ENCODE peak calls at places on chromosome 9, in six cellular contexts. U is foreskin fibroblast, G is DMS79 treated with DMSO at 0.1 percent for 48 hours, X is HEK293T, H is Caki2, P is RPMI8226. I is an unnamed sample.

GRCh38 chr9:34589656-34590375 is at the start of gene CNTFR:
- DNase-seq in X (peak; percentile 72), G (peak; percentile 51), H (no peak), P (no peak), U (no peak), I (peak; percentile 41)

GRCh38 chr9:111037744-111038335 is 430 bp downstream of the LPAR1 start:
- DNase-seq in G (peak; percentile 25), X (peak; percentile 63), P (peak; percentile 21), U (peak; percentile 77), H (peak; percentile 67), I (no peak)

GRCh38 chr9:96133296-96134010 is 168.5 kb downstream of the HSD17B3 start:
- DNase-seq in X (no peak), U (no peak), G (no peak), H (no peak), P (no peak), I (no peak)

GRCh38 chr9:122056484-122056883 is 36.6 kb downstream of the TTLL11 start:
- DNase-seq in P (peak; percentile 31), G (no peak), U (no peak), H (peak; percentile 12), X (peak; percentile 37), I (no peak)

GRCh38 chr9:134504106-134504385 is 137.6 kb upstream of the COL5A1 start:
- DNase-seq in P (no peak), X (no peak), U (no peak), G (no peak), H (no peak), I (no peak)

GRCh38 chr9:95150903-95151302 is 166.6 kb downstream of the FANCC start:
- DNase-seq in H (no peak), U (no peak), X (no peak), P (no peak), G (peak; percentile 77), I (no peak)

GRCh38 chr9:124792257-124792975 is 15.5 kb downstream of the OLFML2A start:
- DNase-seq in P (no peak), G (no peak), H (no peak), X (no peak), U (no peak), I (no peak)

GRCh38 chr9:136249881-136250559 is 4.4 kb upstream of the QSOX2 start:
- DNase-seq in G (peak; percentile 21), X (no peak), P (no peak), U (peak; percentile 49), H (no peak), I (peak; percentile 45)

GRCh38 chr9:27033815-27034403 is 28.4 kb upstream of the LRRC19 start:
- DNase-seq in U (peak; percentile 57), H (no peak), P (peak; percentile 53), G (peak; percentile 13), X (peak; percentile 45), I (peak; percentile 52)

GRCh38 chr9:121369595-121370265 is at the start of gene STOM:
- DNase-seq in P (peak; percentile 92), G (peak; percentile 40), X (no peak), U (peak; percentile 96), H (no peak), I (no peak)

GRCh38 chr9:1619915-1620705 is 395.0 kb upstream of the SMARCA2 start:
- DNase-seq in G (no peak), X (peak; percentile 10), P (no peak), H (no peak), U (peak; percentile 16), I (peak; percentile 34)

GRCh38 chr9:38484076-38484637 is 59.9 kb upstream of the IGFBPL1 start:
- DNase-seq in U (no peak), P (no peak), H (no peak), G (no peak), X (no peak), I (no peak)

GRCh38 chr9:21754741-21755140 is 47.7 kb upstream of the MTAP start:
- DNase-seq in P (no peak), G (no peak), H (no peak), U (no peak), X (no peak), I (no peak)

GRCh38 chr9:124390812-124391658 is 24.2 kb downstream of the PSMB7 start:
- DNase-seq in H (peak; percentile 23), P (no peak), G (peak; percentile 56), U (peak; percentile 64), X (no peak), I (no peak)

GRCh38 chr9:70085241-70085640 is 41.6 kb downstream of the MAMDC2 start:
- DNase-seq in G (no peak), U (peak; percentile 61), H (no peak), X (peak; percentile 16), P (no peak), I (no peak)

GRCh38 chr9:136671646-136672430 is 9.1 kb downstream of the EGFL7 start:
- DNase-seq in P (peak; percentile 71), H (no peak), G (no peak), X (peak; percentile 80), U (peak; percentile 46), I (no peak)

GRCh38 chr9:75713373-75713772 is 177.1 kb upstream of the PCSK5 start:
- DNase-seq in G (no peak), X (no peak), H (no peak), P (no peak), U (no peak), I (no peak)

GRCh38 chr9:115172105-115172504 is 54.1 kb upstream of the TNC start:
- DNase-seq in H (no peak), P (no peak), U (no peak), X (no peak), G (no peak), I (no peak)

I was measured in NCI-H1105 treated with DMSO at 0.1 percent for 48 hours.